ENCODE peak calls at places on chromosomes 2 and 18, in eight cellular contexts. O is fibroblast of mammary gland, C is thoracic aorta, M is uterus, N is Peyer's patch, Z is tibial artery, A is GM12865, J is cardiac fibroblast. T is an unnamed sample.

GRCh38 chr2:95315801-95316411 is 18.8 kb downstream of the KCNIP3 start:
- DNase-seq in J (peak), Z (no peak), C (no peak), N (no peak), M (no peak), O (peak), A (no peak), T (peak)

GRCh38 chr2:65030481-65030880 is 25.7 kb upstream of the CEP68 start:
- DNase-seq in O (no peak), C (no peak), Z (no peak), M (no peak), A (peak), N (peak), J (no peak), T (no peak)

GRCh38 chr2:88181511-88181910 is 11.4 kb downstream of the THNSL2 start:
- DNase-seq in N (no peak), A (no peak), M (no peak), O (peak), Z (no peak), J (peak), C (no peak), T (peak)

GRCh38 chr2:241561811-241562210 is 3.3 kb downstream of the BOK start:
- DNase-seq in J (peak), O (peak), C (peak), N (no peak), Z (peak), A (no peak), M (peak), T (peak)

GRCh38 chr2:28633739-28634138 is 117.9 kb upstream of the PPP1CB start:
- DNase-seq in J (peak), M (peak), Z (no peak), A (no peak), N (no peak), O (peak), C (no peak), T (peak)

GRCh38 chr2:200275281-200276103 is 31.0 kb upstream of the SPATS2L start:
- DNase-seq in Z (no peak), C (no peak), O (no peak), J (no peak), A (peak), M (no peak), N (no peak), T (no peak)

GRCh38 chr18:29154196-29154757 is 977.3 kb upstream of the CDH2 start:
- DNase-seq in Z (no peak), C (no peak), J (no peak), N (no peak), M (no peak), A (no peak), O (peak), T (peak)

GRCh38 chr2:9300829-9301453 is 94.3 kb downstream of the ASAP2 start:
- DNase-seq in A (no peak), Z (no peak), N (no peak), J (peak), C (no peak), O (no peak), M (no peak), T (peak)

GRCh38 chr2:2837768-2838547 is 506.9 kb upstream of the MYT1L start:
- DNase-seq in C (no peak), J (no peak), Z (no peak), M (no peak), O (no peak), N (no peak), A (no peak), T (no peak)

GRCh38 chr18:74880706-74881289 is 283.1 kb downstream of the ZNF407 start:
- DNase-seq in N (no peak), C (no peak), M (no peak), A (no peak), J (no peak), Z (no peak), O (no peak), T (no peak)

GRCh38 chr2:187684181-187684580 is 129.9 kb upstream of the TFPI start:
- DNase-seq in J (no peak), Z (no peak), O (peak), C (no peak), A (no peak), M (no peak), N (no peak), T (peak)

DNA sequence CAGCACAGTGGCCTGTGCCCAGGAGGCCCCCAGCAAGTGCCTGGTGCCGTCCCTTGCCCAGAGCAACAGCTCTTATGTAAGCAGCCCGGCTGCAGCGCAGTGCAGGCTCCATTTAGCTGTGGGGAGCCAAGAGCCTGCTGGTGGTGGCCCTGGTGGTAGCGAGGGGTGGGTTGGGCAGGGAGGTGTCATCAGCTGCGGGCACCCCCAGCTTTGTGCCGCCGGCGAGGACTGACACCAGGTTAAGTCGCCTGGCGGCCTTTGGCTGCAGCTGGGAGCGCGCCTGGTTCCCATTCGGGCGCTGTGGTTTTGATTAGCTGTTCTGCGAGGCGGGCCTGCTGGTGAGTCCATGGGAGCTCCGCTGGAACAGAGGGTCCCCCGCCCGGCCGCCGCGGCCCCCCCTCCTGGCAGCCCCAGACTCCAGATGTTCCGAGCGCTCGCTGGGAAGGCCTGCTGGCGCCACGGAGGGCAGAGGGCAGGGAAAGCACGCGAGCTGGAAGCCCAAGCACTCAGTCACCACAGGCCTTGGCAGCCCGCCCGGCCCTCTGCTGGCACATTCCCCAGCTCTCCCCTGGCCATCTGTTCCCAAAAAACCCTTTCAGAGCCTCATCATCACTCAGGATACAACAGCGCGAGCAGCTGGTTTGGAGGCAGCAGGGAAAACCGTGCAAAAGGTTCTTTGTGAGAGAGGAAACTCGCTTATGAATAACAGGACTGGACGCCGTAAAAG is 18.4 kb downstream of the ATOH8 start:
- DNase-seq in O (peak), Z (peak), C (peak), M (peak), A (no peak), J (peak), N (peak), T (peak)
- TF ChIP-seq CTCF in O (no peak), Z (peak), C (no peak), M (peak), A (no peak), J (peak), N (peak), T (peak)

GRCh38 chr2:181106229-181106628 is 125.8 kb downstream of the UBE2E3 start:
- DNase-seq in C (no peak), A (peak), N (no peak), M (no peak), J (no peak), Z (no peak), O (peak), T (no peak)
- H3K4me3 ChIP-seq in C (no peak), A (no peak), N (no peak), M (no peak), J (no peak), Z (no peak), O (no peak), T (no peak)

GRCh38 chr18:49974079-49974478 is 160.7 kb upstream of the ACAA2 start:
- DNase-seq in M (no peak), Z (no peak), N (no peak), A (no peak), J (no peak), O (no peak), C (no peak), T (no peak)
- TF ChIP-seq CTCF in M (no peak), Z (no peak), N (no peak), A (no peak), J (no peak), O (no peak), C (no peak), T (no peak)

DNA sequence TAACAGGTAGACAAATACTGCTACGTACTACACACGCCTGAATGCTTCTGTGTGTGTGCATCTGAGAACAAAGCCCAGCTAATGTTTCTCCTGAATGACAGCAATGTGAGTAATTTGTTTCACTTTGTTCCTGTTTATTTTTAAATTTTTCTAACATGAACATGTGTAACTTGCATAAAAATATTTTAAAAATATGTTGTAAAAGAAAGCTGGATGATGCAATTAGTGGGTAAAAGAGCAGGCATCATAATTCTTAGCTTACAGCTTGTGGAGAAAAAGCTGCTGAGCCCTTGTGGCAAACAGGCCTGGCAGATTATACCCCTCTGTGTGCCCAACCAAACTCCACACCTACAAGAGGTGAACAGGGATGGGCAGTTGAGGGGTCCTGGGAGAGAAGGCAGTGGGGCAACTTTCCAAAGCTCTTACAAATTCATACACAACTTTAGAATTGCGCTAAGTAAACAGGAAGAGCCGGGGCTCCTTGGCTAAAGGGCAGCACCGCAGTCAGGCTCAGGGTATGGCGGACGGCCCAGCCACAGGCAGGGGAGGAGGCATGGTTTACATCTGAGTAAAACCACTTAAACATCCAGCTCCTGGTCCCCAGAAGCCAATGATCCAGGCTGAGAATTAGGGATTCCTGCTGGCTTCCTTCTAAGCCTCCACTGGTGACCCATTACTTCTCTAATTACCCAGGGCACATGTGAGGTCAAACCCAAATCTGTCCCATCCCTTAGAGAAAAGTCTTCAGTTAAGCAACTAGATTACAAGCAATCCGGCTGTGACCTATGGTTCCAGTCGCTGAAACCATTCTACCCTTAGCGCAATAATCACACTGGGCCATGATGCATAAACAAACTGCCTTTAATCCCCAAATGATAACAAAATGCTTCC is 14.0 kb downstream of the PXDN start:
- DNase-seq in O (peak), N (peak), M (peak), C (no peak), A (no peak), Z (peak), J (peak), T (peak)
- H3K4me3 ChIP-seq in O (no peak), N (no peak), M (no peak), C (peak), A (no peak), Z (no peak), J (peak), T (no peak)

DNA sequence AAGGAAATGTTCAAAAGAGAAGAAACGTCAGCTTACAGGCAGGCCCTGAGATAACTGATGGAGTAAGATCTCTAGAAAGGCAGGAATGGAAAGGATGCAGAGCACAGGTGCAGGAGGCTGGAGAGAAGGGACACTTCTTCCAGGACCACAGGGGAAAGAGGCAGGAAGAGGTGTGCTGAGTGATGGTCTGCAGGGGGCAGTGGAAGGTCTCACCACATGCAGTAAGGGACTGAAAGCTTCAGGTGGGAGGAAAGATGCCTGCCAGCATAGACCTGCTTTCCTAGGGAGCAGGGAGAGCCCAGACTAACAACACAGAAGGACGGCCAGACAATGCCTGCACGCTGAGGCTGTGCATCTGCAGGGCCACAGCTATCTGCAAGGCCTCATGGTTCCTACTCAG is 156.8 kb downstream of the L3MBTL4 start:
- DNase-seq in M (no peak), O (no peak), Z (no peak), J (no peak), N (no peak), C (no peak), A (no peak), T (no peak)
- TF ChIP-seq CTCF in M (no peak), O (no peak), Z (no peak), J (no peak), N (no peak), C (no peak), A (no peak), T (no peak)

GRCh38 chr2:128232965-128233789 is 85.5 kb downstream of the HS6ST1 start:
- DNase-seq in O (peak), C (peak), J (peak), N (peak), Z (peak), A (peak), M (peak), T (peak)

GRCh38 chr2:128236491-128237035 is 82.1 kb downstream of the HS6ST1 start:
- DNase-seq in Z (no peak), J (peak), M (no peak), A (no peak), C (no peak), N (no peak), O (peak), T (peak)

GRCh38 chr2:128234613-128235012 is 84.1 kb downstream of the HS6ST1 start:
- DNase-seq in N (no peak), O (no peak), M (no peak), C (no peak), Z (no peak), J (no peak), A (no peak), T (no peak)

GRCh38 chr2:128235581-128235980 is 83.1 kb downstream of the HS6ST1 start:
- DNase-seq in N (no peak), J (no peak), C (no peak), M (no peak), O (no peak), Z (no peak), A (no peak), T (no peak)

DNA sequence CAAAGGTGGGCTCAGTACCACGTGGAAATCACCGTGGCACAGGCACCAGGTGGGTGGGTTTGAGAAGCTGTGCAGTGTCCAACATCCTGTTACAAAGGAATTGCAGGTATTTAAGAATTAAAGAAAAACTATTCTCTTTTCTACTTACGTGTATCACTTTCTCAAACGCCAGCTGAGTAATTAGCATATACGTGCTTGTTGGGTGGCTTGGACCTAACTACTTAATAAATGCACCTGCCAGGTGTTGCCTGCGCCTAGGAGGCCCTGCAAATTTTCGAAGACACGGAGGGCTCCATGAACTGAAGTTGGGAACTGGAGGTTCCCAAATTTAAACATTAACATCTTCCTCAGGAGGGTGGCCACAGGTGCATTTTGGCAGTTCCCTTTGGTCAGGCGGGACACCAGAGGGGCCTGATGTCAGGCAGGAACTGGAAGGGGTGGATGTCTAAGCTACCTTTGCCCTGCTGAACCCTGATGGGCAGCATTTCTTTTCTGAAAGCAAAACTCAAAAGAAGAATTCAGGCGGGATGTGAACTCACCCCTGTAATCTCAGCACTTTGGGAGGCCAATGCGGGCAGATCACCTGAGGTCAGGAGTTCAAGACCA is 84.8 kb downstream of the HS6ST1 start:
- DNase-seq in N (no peak), C (no peak), O (no peak), Z (no peak), A (no peak), M (no peak), J (no peak), T (no peak)
- H3K4me3 ChIP-seq in N (peak), C (peak), O (no peak), Z (peak), A (peak), M (peak), J (peak), T (no peak)

DNA sequence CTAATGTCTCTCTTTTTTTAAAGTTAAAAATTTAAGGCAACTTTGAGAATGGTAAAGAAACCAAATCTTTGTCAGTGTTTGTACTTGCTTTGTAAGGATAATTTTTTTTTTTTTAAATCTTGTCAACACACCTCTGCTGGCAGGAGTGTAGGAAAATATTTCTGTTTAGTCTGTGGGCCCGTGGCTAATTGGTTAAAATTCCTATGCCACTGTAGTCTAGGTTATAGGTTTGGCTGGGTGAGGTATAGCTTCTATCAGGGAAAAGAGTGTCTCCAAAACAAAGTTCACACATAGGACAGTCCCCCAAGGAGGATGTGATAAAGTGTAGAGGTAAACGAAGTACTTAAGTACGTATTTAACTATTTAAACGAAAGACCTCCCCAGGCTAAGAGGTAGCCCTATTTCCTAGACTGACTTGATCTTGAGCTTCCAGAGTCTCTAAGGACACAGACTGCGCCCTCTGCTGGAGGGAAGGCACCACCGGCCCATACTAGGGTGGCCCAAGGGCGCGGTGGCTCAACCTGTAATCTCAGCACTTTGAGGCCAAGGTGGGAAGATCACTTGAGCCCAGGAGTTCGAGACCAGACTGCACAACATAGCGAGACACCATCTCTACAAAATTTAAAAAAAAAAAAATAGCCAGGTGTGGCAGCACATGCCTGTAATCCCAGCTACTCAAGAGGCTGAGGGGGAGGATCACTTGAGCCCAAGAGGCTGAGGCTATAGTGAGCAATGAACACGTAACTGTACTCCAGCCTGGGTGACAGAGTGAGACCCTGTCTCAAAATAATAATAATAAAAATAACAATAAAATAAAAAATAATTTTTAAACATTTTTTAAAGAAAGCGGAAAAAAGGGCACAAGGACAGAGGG is 8.9 kb downstream of the TEX44 start:
- DNase-seq in Z (peak), M (peak), O (peak), A (peak), C (peak), N (peak), J (peak), T (peak)
- TF ChIP-seq CTCF in Z (peak), M (peak), O (peak), A (peak), C (peak), N (peak), J (peak), T (peak)

DNA sequence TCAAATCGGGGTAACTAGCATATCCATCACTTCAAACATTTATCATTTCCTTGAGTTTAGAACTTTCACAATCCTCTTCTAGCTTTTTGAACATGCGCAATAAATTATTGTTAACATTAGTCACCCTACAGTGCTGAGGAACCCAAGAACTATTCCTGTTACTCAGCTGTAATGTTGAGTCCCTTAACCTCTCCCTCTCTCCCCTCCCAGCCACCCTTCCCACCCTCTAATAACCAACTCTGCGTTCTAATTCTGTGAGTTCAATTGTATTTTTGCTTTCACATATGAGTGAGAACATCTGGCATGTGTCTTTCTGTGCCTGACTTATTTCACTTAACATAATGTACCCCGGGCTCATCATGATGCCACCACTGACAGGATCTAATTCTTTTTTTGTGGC is 78.6 kb upstream of the RANBP2 start:
- DNase-seq in M (no peak), C (no peak), N (no peak), O (peak), J (peak), A (no peak), Z (no peak), T (peak)
- H3K4me3 ChIP-seq in M (no peak), C (no peak), N (no peak), O (no peak), J (peak), A (no peak), Z (no peak), T (no peak)

DNA sequence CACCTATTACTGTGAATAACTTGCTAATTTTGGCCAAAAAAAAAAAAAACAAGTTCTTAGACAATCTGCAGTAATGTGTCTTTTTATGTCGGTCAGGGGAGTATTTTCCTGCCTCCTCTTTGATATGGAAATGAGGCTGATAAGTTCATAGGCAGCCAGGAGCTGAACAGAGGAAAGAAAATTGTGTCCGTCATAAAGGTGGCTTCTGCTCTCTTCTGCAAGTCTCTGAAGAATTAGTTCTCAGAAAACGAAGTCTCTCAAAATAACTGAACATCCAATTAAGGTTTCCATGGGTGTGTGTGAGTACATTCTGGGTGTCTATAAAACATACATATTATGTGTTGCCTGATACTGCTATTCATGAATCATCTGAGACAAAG is 19.6 kb upstream of the SP5 start:
- DNase-seq in A (no peak), C (no peak), N (no peak), Z (no peak), J (no peak), M (no peak), O (no peak), T (no peak)
- TF ChIP-seq CTCF in A (no peak), C (no peak), N (no peak), Z (no peak), J (no peak), M (no peak), O (no peak), T (no peak)

DNA sequence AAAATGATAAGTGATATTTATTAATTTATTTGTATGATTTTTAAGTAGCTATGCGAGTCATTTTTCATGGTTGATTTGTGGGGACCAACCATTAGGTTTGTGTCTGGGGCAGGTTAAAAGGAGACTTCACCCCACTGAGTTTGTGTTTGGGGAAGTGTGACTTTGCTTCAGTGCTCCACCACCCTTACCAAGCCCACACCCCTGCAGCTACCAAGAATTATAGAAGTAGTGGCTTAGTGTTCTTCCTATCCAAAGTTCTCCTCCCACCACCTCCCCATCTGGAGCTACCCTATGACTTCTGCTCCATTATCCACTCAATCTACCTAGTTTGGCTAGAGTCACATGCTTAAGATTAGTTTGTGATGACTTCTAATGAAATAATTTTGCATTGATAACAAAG is 182.1 kb upstream of the ZEB2 start:
- DNase-seq in C (no peak), N (peak), A (no peak), O (no peak), Z (no peak), J (no peak), M (no peak), T (no peak)
- H3K4me3 ChIP-seq in C (no peak), N (no peak), A (no peak), O (no peak), Z (no peak), J (no peak), M (no peak), T (no peak)

T was measured in fibroblast of the aortic adventitia.